ENCODE peak calls at places on chromosomes 1 and 21, in four cellular contexts. Q is mammary epithelial cell, R is BJ, L is cardiac fibroblast. V is an unnamed sample.
A peak's percentile ranks its signal among the peaks of the same experiment; 100 is the strongest.

GRCh38 chr1:226688852-226689251 is 50.2 kb downstream of the ITPKB start:
- DNase-seq in L (no peak), R (no peak), Q (no peak), V (peak; percentile 58)

GRCh38 chr1:229164836-229165285 is 106.0 kb upstream of the RAB4A start:
- DNase-seq in R (no peak), L (no peak), Q (no peak), V (no peak)

GRCh38 chr1:178284059-178284458 is 190.2 kb downstream of the RASAL2 start:
- DNase-seq in R (no peak), Q (no peak), L (no peak), V (no peak)

GRCh38 chr1:99490031-99490430 is 155.9 kb upstream of the PALMD start:
- DNase-seq in R (no peak), Q (no peak), L (peak; percentile 18), V (no peak)

GRCh38 chr21:37006521-37007291 is at the start of gene RIPPLY3:
- DNase-seq in L (peak; percentile 16), Q (peak; percentile 38), R (no peak), V (peak; percentile 81)

GRCh38 chr1:217921126-217921900 is 290.2 kb downstream of the SPATA17 start:
- DNase-seq in L (no peak), R (no peak), Q (peak; percentile 39), V (peak; percentile 65)

GRCh38 chr1:38973659-38974437 is 17.2 kb upstream of the AKIRIN1 start:
- DNase-seq in Q (no peak), L (no peak), R (no peak), V (no peak)

GRCh38 chr1:101379037-101379436 is 142.2 kb downstream of the S1PR1 start:
- DNase-seq in R (no peak), Q (no peak), L (no peak), V (no peak)

GRCh38 chr1:51956528-51957509 is 33.7 kb downstream of the RAB3B start:
- DNase-seq in L (peak; percentile 25), R (no peak), Q (peak; percentile 17), V (no peak)

GRCh38 chr1:228088586-228089498 is 6.3 kb downstream of the ARF1 start:
- DNase-seq in R (no peak), L (peak; percentile 17), Q (no peak), V (peak; percentile 89)

GRCh38 chr1:17293681-17294415 is 14.1 kb upstream of the PADI4 start:
- DNase-seq in R (no peak), L (no peak), Q (no peak), V (peak; percentile 47)

GRCh38 chr1:228465571-228466146 is 21.5 kb upstream of the RNF187 start:
- DNase-seq in Q (no peak), L (no peak), R (no peak), V (no peak)

GRCh38 chr1:57218487-57219079 is 205.3 kb downstream of the DAB1 start:
- DNase-seq in R (no peak), L (peak; percentile 22), Q (no peak), V (no peak)

GRCh38 chr21:14737922-14738321 is 191.8 kb upstream of the SAMSN1 start:
- DNase-seq in L (peak; percentile 71), R (no peak), Q (peak; percentile 44), V (no peak)

GRCh38 chr1:71049951-71050598 is 2.5 kb upstream of the PTGER3 start:
- DNase-seq in L (peak; percentile 82), R (peak; percentile 12), Q (peak; percentile 49), V (peak; percentile 92)

GRCh38 chr1:155518484-155518883 is 44.1 kb downstream of the ASH1L start:
- DNase-seq in R (no peak), Q (no peak), L (no peak), V (peak; percentile 3)

GRCh38 chr1:33220701-33221384 is 35.4 kb upstream of the ZNF362 start:
- DNase-seq in Q (peak; percentile 94), L (peak; percentile 48), R (no peak), V (no peak)

GRCh38 chr1:24929091-24929875 is 793 bp downstream of the RUNX3 start:
- DNase-seq in L (no peak), Q (peak; percentile 21), R (no peak), V (no peak)

GRCh38 chr1:24927473-24927872 is 2.6 kb downstream of the RUNX3 start:
- DNase-seq in L (no peak), R (no peak), Q (no peak), V (no peak)

GRCh38 chr1:24926596-24927249 is 3.4 kb downstream of the RUNX3 start:
- DNase-seq in L (peak; percentile 23), R (no peak), Q (no peak), V (no peak)

GRCh38 chr1:24928631-24929090 is 1.4 kb downstream of the RUNX3 start:
- DNase-seq in L (no peak), R (no peak), Q (no peak), V (no peak)

DNA sequence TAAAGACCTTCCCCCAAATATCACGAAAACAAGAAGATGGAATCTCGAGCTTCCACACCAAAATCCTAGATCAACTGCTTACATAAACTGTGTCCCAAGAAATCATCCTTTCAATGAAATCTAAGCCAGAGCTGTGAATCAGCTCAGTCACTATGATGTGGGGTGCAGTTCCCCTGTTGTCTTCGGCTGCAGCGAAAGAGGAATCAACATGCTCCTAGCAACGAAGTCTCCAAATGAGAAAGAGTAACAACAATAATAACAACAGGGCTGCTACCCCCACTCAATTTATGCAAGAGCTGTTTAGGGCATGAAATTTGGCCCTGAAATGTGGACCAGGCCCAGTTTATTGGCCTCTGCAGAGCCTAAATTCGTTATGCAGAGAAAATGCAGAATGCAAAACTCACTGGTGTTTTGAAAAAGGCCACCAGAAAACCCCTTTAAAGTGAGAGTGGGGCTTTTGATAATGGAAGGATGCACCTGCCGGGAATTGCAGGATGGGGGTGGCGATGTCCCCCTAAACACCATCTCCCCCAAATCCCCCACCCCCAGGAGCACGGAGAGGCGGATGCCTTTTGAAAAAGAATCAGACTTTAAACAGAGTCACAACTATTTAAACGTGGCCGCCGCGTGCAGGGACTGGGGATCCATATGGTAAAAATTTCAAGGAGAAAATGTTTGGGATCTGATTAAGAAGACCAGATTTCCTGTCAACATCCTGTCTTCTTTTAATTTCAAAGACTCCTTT is 2.0 kb downstream of the RUNX3 start:
- DNase-seq in R (no peak), L (no peak), Q (no peak), V (no peak)
- H3K4me3 ChIP-seq in R (peak overlapping the region; percentile 44), L (no peak overlapping the region), Q (no peak overlapping the region), V (no peak overlapping the region)

GRCh38 chr1:27349784-27350672 is 8.2 kb downstream of the SYTL1 start:
- DNase-seq in Q (no peak), R (peak; percentile 10), L (peak; percentile 82), V (peak; percentile 99)

GRCh38 chr1:27353629-27354028 is 11.8 kb downstream of the SYTL1 start:
- DNase-seq in Q (no peak), R (no peak), L (no peak), V (peak; percentile 59)

GRCh38 chr1:27350673-27351540 is 9.1 kb downstream of the SYTL1 start:
- DNase-seq in R (no peak), L (peak; percentile 74), Q (no peak), V (peak; percentile 87)

GRCh38 chr1:27353166-27353565 is 11.3 kb downstream of the SYTL1 start:
- DNase-seq in Q (no peak), R (no peak), L (no peak), V (peak; percentile 56)

DNA sequence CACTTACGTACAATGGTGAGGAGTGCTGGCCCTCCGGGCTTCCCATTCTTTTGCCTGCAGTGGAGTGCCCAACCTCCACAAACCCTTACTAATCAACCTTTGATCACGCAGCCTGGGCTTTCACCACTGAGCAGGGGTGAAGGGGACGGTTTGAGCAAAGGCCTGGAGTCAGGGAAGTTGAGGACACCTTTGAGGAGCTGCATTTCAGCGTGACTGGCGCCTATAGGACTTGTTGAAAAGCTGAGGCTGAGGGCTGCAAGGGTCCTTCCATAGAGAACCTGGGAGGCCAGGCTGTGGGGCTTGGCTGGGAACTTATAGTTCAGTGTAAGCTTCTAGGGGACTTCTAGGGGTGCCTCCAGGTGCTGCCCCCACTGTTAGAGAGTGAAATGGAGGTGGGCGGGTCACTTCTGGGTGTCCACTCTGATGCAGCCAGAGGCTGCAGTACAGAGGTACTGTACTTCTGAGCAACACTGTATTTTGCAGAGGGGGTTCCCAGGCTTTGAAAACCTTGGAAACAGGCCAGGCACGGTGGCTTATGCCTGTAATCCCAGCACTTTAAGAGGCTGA is 9.8 kb downstream of the SYTL1 start:
- DNase-seq in R (no peak), L (no peak), Q (no peak), V (peak; percentile 85)
- H3K4me3 ChIP-seq in R (no peak overlapping the region), L (no peak overlapping the region), Q (no peak overlapping the region), V (no peak overlapping the region)

GRCh38 chr1:231827337-231828105 is 200.9 kb downstream of the DISC1 start:
- DNase-seq in L (peak; percentile 81), R (peak; percentile 77), Q (peak; percentile 67), V (no peak)
- H3K4me3 ChIP-seq in L (no peak overlapping the region), R (no peak overlapping the region), Q (no peak overlapping the region), V (peak overlapping the region; percentile 2)

DNA sequence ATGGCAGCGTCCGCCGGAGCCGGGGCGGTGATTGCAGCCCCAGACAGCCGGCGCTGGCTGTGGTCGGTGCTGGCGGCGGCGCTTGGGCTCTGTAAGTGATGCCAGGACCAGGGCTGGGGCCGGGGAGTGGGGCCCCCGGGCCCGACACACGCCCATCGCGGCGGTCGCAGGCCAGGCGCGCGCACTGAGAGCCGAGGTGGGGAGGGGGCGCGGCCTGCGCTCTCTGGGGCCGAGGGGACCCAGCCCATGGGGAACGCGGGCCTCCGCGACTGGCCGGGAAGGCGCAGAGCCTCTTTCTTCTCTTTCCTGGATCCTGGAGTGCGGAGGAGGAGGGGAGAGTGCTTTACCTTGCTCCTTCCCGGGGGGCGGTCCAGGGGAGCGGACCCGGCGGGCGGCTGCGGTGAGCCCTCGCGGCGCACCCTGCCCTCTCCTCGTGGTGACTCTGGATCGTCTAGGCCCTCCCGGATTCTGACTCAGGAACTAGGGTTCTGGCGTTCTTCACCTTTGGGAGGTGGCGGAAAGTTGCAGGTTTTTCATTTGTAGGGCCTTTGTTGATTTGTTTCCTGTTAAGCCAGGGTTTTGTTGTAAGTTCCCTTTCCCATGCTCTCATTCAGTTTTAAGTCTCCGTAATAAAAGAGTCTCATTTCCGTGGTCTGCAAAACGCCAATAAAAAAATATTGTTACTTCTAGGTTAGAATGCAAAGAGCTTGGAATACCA is 529 bp downstream of the MPZL1 start:
- DNase-seq in Q (peak; percentile 68), L (peak; percentile 42), R (no peak), V (peak; percentile 83)
- H3K4me3 ChIP-seq in Q (peak overlapping the region; percentile 88), L (peak overlapping the region; percentile 72), R (peak overlapping the region; percentile 91), V (peak overlapping the region; percentile 95)

GRCh38 chr1:1232801-1233566 is 947 bp downstream of the B3GALT6 start:
- DNase-seq in L (no peak), Q (no peak), R (no peak), V (no peak)
- H3K4me3 ChIP-seq in L (no peak overlapping the region), Q (peak overlapping the region; percentile 16), R (no peak overlapping the region), V (peak overlapping the region; percentile 38)

GRCh38 chr1:36324322-36324802 is 917 bp upstream of the EVA1B start:
- DNase-seq in Q (no peak), L (peak; percentile 22), R (no peak), V (no peak)
- H3K4me3 ChIP-seq in Q (no peak overlapping the region), L (no peak overlapping the region), R (no peak overlapping the region), V (no peak overlapping the region)

GRCh38 chr21:42451941-42452340 is 44.1 kb downstream of the RSPH1 start:
- DNase-seq in L (no peak), Q (no peak), R (no peak), V (no peak)
- H3K4me3 ChIP-seq in L (no peak overlapping the region), Q (no peak overlapping the region), R (no peak overlapping the region), V (no peak overlapping the region)